ENCODE peak calls at places on chromosomes 2 and 18, in four cellular contexts. F is uterus, B is thoracic aorta, N is BE2C. R is an unnamed sample. For H3K27me3, the result is how much of the 10 kb centered on the place peaks cover.

GRCh38 chr2:237662671-237663093 is 35.3 kb downstream of the LRRFIP1 start:
- DNase-seq in F (peak), N (peak), B (peak), R (peak)

GRCh38 chr2:237896941-237897340 is 37.5 kb downstream of the RAMP1 start:
- DNase-seq in N (no peak), F (peak), B (no peak), R (no peak)

GRCh38 chr2:58428553-58429284 is 187.6 kb upstream of the FANCL start:
- DNase-seq in B (no peak), F (no peak), N (peak), R (no peak)

GRCh38 chr2:176892818-176893217 is 319.8 kb upstream of the HNRNPA3 start:
- DNase-seq in B (no peak), N (no peak), F (no peak), R (no peak)

GRCh38 chr2:25548587-25548986 is 124.8 kb downstream of the DTNB start:
- DNase-seq in F (no peak), N (peak), B (no peak), R (no peak)

GRCh38 chr2:3595985-3596384 is 1.1 kb downstream of the COLEC11 start:
- DNase-seq in F (no peak), B (no peak), N (no peak), R (peak)

GRCh38 chr2:205934443-205934842 is 151.5 kb downstream of the INO80D start:
- DNase-seq in F (no peak), B (no peak), N (no peak), R (no peak)

GRCh38 chr2:241598487-241598886 is 38.5 kb downstream of the THAP4 start:
- DNase-seq in F (no peak), N (no peak), B (no peak), R (no peak)

GRCh38 chr2:241108271-241109209 is 6.5 kb upstream of the MTERF4 start:
- DNase-seq in B (no peak), N (no peak), F (no peak), R (peak)

GRCh38 chr2:150125708-150126107 is 361.8 kb downstream of the RND3 start:
- DNase-seq in F (no peak), B (no peak), N (no peak), R (no peak)

GRCh38 chr18:63532471-63532870 is 9.7 kb upstream of the SERPINB12 start:
- DNase-seq in B (no peak), F (no peak), N (no peak), R (no peak)

GRCh38 chr2:233489666-233490065 is 76.9 kb downstream of the USP40 start:
- DNase-seq in N (no peak), F (no peak), B (no peak), R (no peak)

GRCh38 chr2:22290293-22290692 is 1094.7 kb upstream of the KLHL29 start:
- DNase-seq in N (no peak), F (no peak), B (no peak), R (no peak)

GRCh38 chr2:225040862-225041209 is 1.4 kb downstream of the DOCK10 start:
- DNase-seq in B (no peak), F (no peak), N (no peak), R (peak)

GRCh38 chr2:145407-145806 is 99.1 kb upstream of the FAM110C start:
- DNase-seq in B (no peak), F (no peak), N (no peak), R (no peak)

GRCh38 chr2:166230024-166230723 is 102.4 kb upstream of the SCN1A start:
- DNase-seq in N (no peak), F (no peak), B (no peak), R (no peak)

GRCh38 chr2:118061135-118061955 is 26.9 kb upstream of the INSIG2 start:
- DNase-seq in N (no peak), B (no peak), F (no peak), R (no peak)

GRCh38 chr2:170222298-170222697 is 44.4 kb downstream of the MYO3B start:
- DNase-seq in F (no peak), B (no peak), N (no peak), R (no peak)

GRCh38 chr2:158799181-158799580 is 4.1 kb downstream of the DAPL1 start:
- DNase-seq in F (no peak), N (no peak), B (no peak), R (no peak)

GRCh38 chr2:98134601-98135000 is 47.6 kb downstream of the VWA3B start:
- DNase-seq in B (no peak), F (no peak), N (no peak), R (no peak)

GRCh38 chr2:129741165-129741564 is 238.3 kb upstream of the RAB6C start:
- DNase-seq in N (no peak), F (no peak), B (no peak), R (no peak)

GRCh38 chr2:60094450-60094929 is 459.0 kb downstream of the BCL11A start:
- DNase-seq in B (no peak), F (no peak), N (no peak), R (no peak)

GRCh38 chr18:8868779-8869415 is 163.5 kb downstream of the MTCL1 start:
- DNase-seq in B (no peak), N (no peak), F (no peak), R (no peak)

GRCh38 chr2:99430614-99431258 is 59.1 kb downstream of the REV1 start:
- DNase-seq in N (no peak), B (no peak), F (no peak), R (no peak)

GRCh38 chr2:222756951-222757645 is 85.6 kb downstream of the MOGAT1 start:
- DNase-seq in N (no peak), B (no peak), F (no peak), R (no peak)

GRCh38 chr18:3345452-3345851 is 83.5 kb downstream of the MYL12B start:
- DNase-seq in B (no peak), N (no peak), F (no peak), R (no peak)

DNA sequence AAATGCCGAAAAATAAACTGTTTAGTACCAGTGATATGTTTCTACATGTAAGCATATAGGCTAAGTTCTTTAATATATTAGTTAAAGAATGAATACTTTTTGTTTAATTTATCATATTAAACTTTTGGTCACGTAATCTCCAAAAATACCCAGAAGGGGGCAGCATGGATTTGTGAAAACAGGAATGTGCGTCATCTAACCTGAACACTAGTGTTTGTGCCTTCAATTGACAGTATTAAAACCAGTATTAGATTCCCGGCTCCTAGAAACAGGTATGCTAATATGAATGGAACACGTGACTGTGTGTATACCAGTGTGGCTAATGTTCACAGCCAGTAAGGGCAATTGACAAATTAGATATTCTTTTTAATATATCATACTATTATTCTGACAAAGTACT is 51.8 kb downstream of the WDR7 start:
- DNase-seq in B (no peak), N (peak), F (no peak), R (no peak)
- TF ChIP-seq CTCF in B (no peak), N (peak), F (peak), R (peak)

DNA sequence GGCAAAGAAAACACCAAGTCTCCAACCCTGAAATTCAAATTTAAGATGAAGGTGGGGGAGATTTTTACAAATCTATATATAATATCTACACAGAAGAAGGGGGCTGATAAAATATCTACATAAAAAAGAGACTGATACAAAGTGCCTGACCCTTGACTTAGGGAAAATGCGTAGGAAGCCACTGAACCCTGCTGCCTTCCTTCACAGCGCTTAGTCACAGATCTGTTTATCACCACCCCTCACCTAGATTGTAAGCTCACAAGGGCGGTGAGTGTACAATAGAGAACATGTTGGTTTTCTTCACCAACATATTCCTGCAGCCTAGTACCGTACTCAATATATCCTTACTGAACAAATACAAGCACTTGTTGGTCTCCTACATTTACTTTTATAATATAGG is 54.3 kb downstream of the NOL10 start:
- DNase-seq in F (no peak), B (no peak), N (no peak), R (no peak)
- H3K27me3 ChIP-seq in F (under half), B (under half), N (under half), R (under half)

GRCh38 chr2:232420463-232421188 is 14.0 kb downstream of the ALPG start:
- DNase-seq in F (no peak), N (no peak), B (no peak), R (no peak)

GRCh38 chr2:232418056-232418455 is 11.4 kb downstream of the ALPG start:
- DNase-seq in B (no peak), F (no peak), N (no peak), R (no peak)

GRCh38 chr2:232418466-232419244 is 12.0 kb downstream of the ALPG start:
- DNase-seq in F (no peak), B (no peak), N (no peak), R (no peak)

GRCh38 chr2:232420073-232420454 is 13.4 kb downstream of the ALPG start:
- DNase-seq in N (no peak), B (no peak), F (no peak), R (no peak)

DNA sequence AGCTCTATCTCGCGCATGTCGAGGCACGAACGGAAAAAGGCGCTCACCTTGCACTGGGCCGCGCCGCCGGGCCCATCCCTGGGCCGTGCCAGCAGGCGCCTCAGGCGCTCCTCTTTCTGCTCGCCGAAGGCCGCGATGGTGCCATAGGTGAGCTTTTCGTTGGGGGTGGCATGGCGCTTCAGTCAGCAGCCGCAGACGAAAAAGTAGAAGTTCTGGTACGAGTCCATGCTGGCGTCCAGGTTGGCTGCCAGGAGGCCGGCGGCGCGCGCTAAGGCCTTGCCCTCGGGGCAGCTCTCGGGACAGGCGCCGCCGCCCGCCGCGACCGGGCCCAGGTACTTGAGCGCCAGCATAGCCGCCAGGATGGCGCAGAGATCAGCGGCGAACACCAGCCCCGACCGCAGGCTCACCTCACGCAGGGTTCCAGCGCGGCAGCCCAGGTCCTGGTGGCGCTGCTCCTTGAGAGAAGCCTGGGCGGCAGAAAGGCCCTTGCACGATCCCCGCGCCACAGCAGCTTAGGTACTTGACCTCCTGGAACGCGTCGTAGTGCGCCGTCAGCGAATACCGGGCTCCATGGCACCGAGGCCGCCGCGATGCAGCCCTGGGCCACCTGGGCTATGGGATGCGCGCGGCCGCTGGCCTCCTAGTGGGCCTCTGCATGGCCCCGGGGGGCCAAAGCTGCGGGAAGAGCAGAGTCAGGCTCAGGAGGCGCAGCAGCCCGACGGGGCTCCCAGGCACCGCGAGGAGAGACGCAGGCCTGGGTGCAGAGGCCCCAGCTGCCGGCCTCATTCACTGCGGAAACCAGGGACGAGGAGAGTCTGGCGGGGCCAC is 12.8 kb downstream of the ALPG start:
- DNase-seq in F (no peak), B (no peak), N (no peak), R (no peak)
- H3K4me3 ChIP-seq in F (no peak), B (peak), N (no peak), R (no peak)

GRCh38 chr2:239275037-239275685 is 125.7 kb downstream of the HDAC4 start:
- DNase-seq in B (peak), F (peak), N (peak), R (peak)
- TF ChIP-seq CTCF in B (no peak), F (no peak), N (peak), R (no peak)

R was measured in CD8-positive, alpha-beta T cell.